ENCODE peak calls at places on chromosomes 12 and 14, in six cellular contexts. J is stimulated activated CD8-positive, alpha-beta memory T cell treated with anti-CD3 and anti-CD28 coated beads, Interleukin-2, amount 100 ng/mL, for 1 hour; B is uterus; U is NCI-H460; F is kidney tubule cell; E is nephron progenitor cell. P is an unnamed sample.

GRCh38 chr14:21309238-21309636 is 29.4 kb downstream of the RPGRIP1 start:
- DNase-seq in J (no peak), B (no peak), U (no peak), F (no peak), E (no peak), P (no peak)

GRCh38 chr14:84403585-84403984 is 1126.4 kb upstream of the FLRT2 start:
- DNase-seq in J (no peak), B (no peak), U (no peak), F (peak), E (peak), P (no peak)

GRCh38 chr14:105854600-105855245 is 328.3 kb downstream of the TMEM121 start:
- DNase-seq in J (no peak), B (no peak), U (no peak), F (no peak), E (no peak), P (no peak)

GRCh38 chr12:123231931-123232330 is 1.0 kb downstream of the MPHOSPH9 start:
- DNase-seq in J (no peak), B (no peak), U (no peak), F (peak), E (no peak), P (no peak)

GRCh38 chr12:117063162-117063911 is 35.9 kb downstream of the TESC start:
- DNase-seq in J (no peak), B (no peak), U (no peak), F (no peak), E (no peak), P (no peak)

GRCh38 chr14:54651018-54651351 is 84.1 kb downstream of the SAMD4A start:
- DNase-seq in J (no peak), B (no peak), U (no peak), F (no peak), E (no peak), P (no peak)

GRCh38 chr12:124369055-124369900 is 74.4 kb downstream of the RFLNA start:
- DNase-seq in J (no peak), B (peak), U (peak), F (peak), E (no peak), P (no peak)

GRCh38 chr14:81400202-81400678 is at the start of gene STON2:
- DNase-seq in J (no peak), B (no peak), U (no peak), F (peak), E (no peak), P (no peak)

GRCh38 chr12:77559400-77560074 is 271.2 kb upstream of the NAV3 start:
- DNase-seq in J (no peak), B (no peak), U (no peak), F (no peak), E (no peak), P (no peak)

GRCh38 chr12:2800046-2800570 is 5.3 kb downstream of the FKBP4 start:
- DNase-seq in J (no peak), B (no peak), U (no peak), F (no peak), E (no peak), P (no peak)

GRCh38 chr12:49553512-49554088 is 14.3 kb downstream of the MCRS1 start:
- DNase-seq in J (no peak), B (no peak), U (peak), F (peak), E (no peak), P (no peak)